ENCODE peak calls at places on chromosomes 7 and 10, in eight cellular contexts. One of them, this sample, is unnamed.

GRCh38 chr10:26378763-26379361 is 59.3 kb upstream of the APBB1IP start:
- DNase-seq in activated T-cell treated with anti-CD3 and anti-CD28 coated beads for 1 hour: no peak
- DNase-seq in AG09319: peak
- DNase-seq in HCT116: no peak
- DNase-seq in CD4-positive, alpha-beta T cell: no peak
- DNase-seq in NCI-H2171 treated with DMSO at 0.1 percent for 48 hours: no peak
- DNase-seq in KBM-7: no peak
- DNase-seq in GM19239: no peak
- DNase-seq in this sample: no peak

GRCh38 chr10:79084012-79084971 is 15.5 kb downstream of the ZMIZ1 start:
- DNase-seq in AG09319: peak
- DNase-seq in activated T-cell treated with anti-CD3 and anti-CD28 coated beads for 1 hour: no peak
- DNase-seq in CD4-positive, alpha-beta T cell: no peak
- DNase-seq in HCT116: no peak
- DNase-seq in GM19239: no peak
- DNase-seq in NCI-H2171 treated with DMSO at 0.1 percent for 48 hours: no peak
- DNase-seq in KBM-7: peak
- DNase-seq in this sample: peak

GRCh38 chr10:97428572-97428981 is 2.6 kb downstream of the PGAM1 start:
- DNase-seq in NCI-H2171 treated with DMSO at 0.1 percent for 48 hours: no peak
- DNase-seq in CD4-positive, alpha-beta T cell: peak
- DNase-seq in activated T-cell treated with anti-CD3 and anti-CD28 coated beads for 1 hour: peak
- DNase-seq in GM19239: no peak
- DNase-seq in KBM-7: peak
- DNase-seq in HCT116: no peak
- DNase-seq in AG09319: no peak
- DNase-seq in this sample: no peak

GRCh38 chr10:101959349-101959916 is 96.5 kb downstream of the ARMH3 start:
- DNase-seq in NCI-H2171 treated with DMSO at 0.1 percent for 48 hours: no peak
- DNase-seq in HCT116: no peak
- DNase-seq in AG09319: no peak
- DNase-seq in CD4-positive, alpha-beta T cell: no peak
- DNase-seq in activated T-cell treated with anti-CD3 and anti-CD28 coated beads for 1 hour: no peak
- DNase-seq in KBM-7: no peak
- DNase-seq in GM19239: no peak
- DNase-seq in this sample: no peak

GRCh38 chr10:72069751-72070501 is 18.4 kb downstream of the SPOCK2 start:
- DNase-seq in AG09319: no peak
- DNase-seq in activated T-cell treated with anti-CD3 and anti-CD28 coated beads for 1 hour: no peak
- DNase-seq in CD4-positive, alpha-beta T cell: no peak
- DNase-seq in GM19239: no peak
- DNase-seq in KBM-7: peak
- DNase-seq in NCI-H2171 treated with DMSO at 0.1 percent for 48 hours: peak
- DNase-seq in HCT116: no peak
- DNase-seq in this sample: no peak

GRCh38 chr10:126500866-126501265 is 112.6 kb upstream of the ADAM12 start:
- DNase-seq in GM19239: no peak
- DNase-seq in AG09319: peak
- DNase-seq in CD4-positive, alpha-beta T cell: no peak
- DNase-seq in activated T-cell treated with anti-CD3 and anti-CD28 coated beads for 1 hour: no peak
- DNase-seq in HCT116: no peak
- DNase-seq in KBM-7: no peak
- DNase-seq in NCI-H2171 treated with DMSO at 0.1 percent for 48 hours: no peak
- DNase-seq in this sample: no peak

GRCh38 chr10:97149065-97149680 is 36.6 kb downstream of the SLIT1 start:
- DNase-seq in AG09319: no peak
- DNase-seq in activated T-cell treated with anti-CD3 and anti-CD28 coated beads for 1 hour: no peak
- DNase-seq in HCT116: no peak
- DNase-seq in GM19239: no peak
- DNase-seq in KBM-7: no peak
- DNase-seq in NCI-H2171 treated with DMSO at 0.1 percent for 48 hours: peak
- DNase-seq in CD4-positive, alpha-beta T cell: no peak
- DNase-seq in this sample: no peak

GRCh38 chr7:628041-628763 is 98.3 kb upstream of the DNAAF5 start:
- DNase-seq in KBM-7: no peak
- DNase-seq in HCT116: no peak
- DNase-seq in NCI-H2171 treated with DMSO at 0.1 percent for 48 hours: no peak
- DNase-seq in AG09319: no peak
- DNase-seq in GM19239: no peak
- DNase-seq in CD4-positive, alpha-beta T cell: no peak
- DNase-seq in activated T-cell treated with anti-CD3 and anti-CD28 coated beads for 1 hour: no peak
- DNase-seq in this sample: no peak

GRCh38 chr10:44907576-44907975 is 3.6 kb upstream of the TMEM72 start:
- DNase-seq in NCI-H2171 treated with DMSO at 0.1 percent for 48 hours: no peak
- DNase-seq in AG09319: no peak
- DNase-seq in CD4-positive, alpha-beta T cell: no peak
- DNase-seq in HCT116: no peak
- DNase-seq in KBM-7: no peak
- DNase-seq in GM19239: no peak
- DNase-seq in activated T-cell treated with anti-CD3 and anti-CD28 coated beads for 1 hour: no peak
- DNase-seq in this sample: no peak

GRCh38 chr7:110759069-110759468 is 331.9 kb upstream of the LRRN3 start:
- DNase-seq in activated T-cell treated with anti-CD3 and anti-CD28 coated beads for 1 hour: no peak
- DNase-seq in GM19239: no peak
- DNase-seq in KBM-7: no peak
- DNase-seq in AG09319: no peak
- DNase-seq in HCT116: no peak
- DNase-seq in CD4-positive, alpha-beta T cell: no peak
- DNase-seq in NCI-H2171 treated with DMSO at 0.1 percent for 48 hours: peak
- DNase-seq in this sample: no peak

GRCh38 chr10:17025444-17026295 is 103.9 kb downstream of the CUBN start:
- DNase-seq in HCT116: peak
- DNase-seq in CD4-positive, alpha-beta T cell: peak
- DNase-seq in KBM-7: peak
- DNase-seq in activated T-cell treated with anti-CD3 and anti-CD28 coated beads for 1 hour: peak
- DNase-seq in AG09319: peak
- DNase-seq in NCI-H2171 treated with DMSO at 0.1 percent for 48 hours: no peak
- DNase-seq in GM19239: no peak
- DNase-seq in this sample: peak

GRCh38 chr10:86254526-86255174 is 111.9 kb downstream of the GRID1 start:
- DNase-seq in KBM-7: no peak
- DNase-seq in CD4-positive, alpha-beta T cell: no peak
- DNase-seq in AG09319: no peak
- DNase-seq in HCT116: peak
- DNase-seq in GM19239: no peak
- DNase-seq in activated T-cell treated with anti-CD3 and anti-CD28 coated beads for 1 hour: no peak
- DNase-seq in NCI-H2171 treated with DMSO at 0.1 percent for 48 hours: no peak
- DNase-seq in this sample: no peak

GRCh38 chr7:37028909-37029440 is 304.7 kb upstream of the AOAH start:
- DNase-seq in HCT116: peak
- DNase-seq in KBM-7: no peak
- DNase-seq in GM19239: no peak
- DNase-seq in activated T-cell treated with anti-CD3 and anti-CD28 coated beads for 1 hour: no peak
- DNase-seq in NCI-H2171 treated with DMSO at 0.1 percent for 48 hours: no peak
- DNase-seq in CD4-positive, alpha-beta T cell: no peak
- DNase-seq in AG09319: no peak
- DNase-seq in this sample: no peak

GRCh38 chr7:1083729-1084657 is 3.9 kb upstream of the GPER1 start:
- DNase-seq in KBM-7: no peak
- DNase-seq in AG09319: no peak
- DNase-seq in CD4-positive, alpha-beta T cell: no peak
- DNase-seq in GM19239: no peak
- DNase-seq in NCI-H2171 treated with DMSO at 0.1 percent for 48 hours: no peak
- DNase-seq in HCT116: no peak
- DNase-seq in activated T-cell treated with anti-CD3 and anti-CD28 coated beads for 1 hour: no peak
- DNase-seq in this sample: no peak

GRCh38 chr10:4807803-4808507 is 18.1 kb upstream of the AKR1E2 start:
- DNase-seq in AG09319: no peak
- DNase-seq in NCI-H2171 treated with DMSO at 0.1 percent for 48 hours: no peak
- DNase-seq in KBM-7: no peak
- DNase-seq in GM19239: no peak
- DNase-seq in activated T-cell treated with anti-CD3 and anti-CD28 coated beads for 1 hour: no peak
- DNase-seq in CD4-positive, alpha-beta T cell: no peak
- DNase-seq in HCT116: no peak
- DNase-seq in this sample: no peak

GRCh38 chr10:34523017-34523767 is 291.9 kb downstream of the PARD3 start:
- DNase-seq in HCT116: no peak
- DNase-seq in activated T-cell treated with anti-CD3 and anti-CD28 coated beads for 1 hour: no peak
- DNase-seq in CD4-positive, alpha-beta T cell: no peak
- DNase-seq in KBM-7: no peak
- DNase-seq in NCI-H2171 treated with DMSO at 0.1 percent for 48 hours: no peak
- DNase-seq in AG09319: no peak
- DNase-seq in GM19239: no peak
- DNase-seq in this sample: no peak

GRCh38 chr7:158431941-158432347 is 155.7 kb downstream of the PTPRN2 start:
- DNase-seq in CD4-positive, alpha-beta T cell: no peak
- DNase-seq in NCI-H2171 treated with DMSO at 0.1 percent for 48 hours: no peak
- DNase-seq in KBM-7: no peak
- DNase-seq in GM19239: no peak
- DNase-seq in AG09319: no peak
- DNase-seq in activated T-cell treated with anti-CD3 and anti-CD28 coated beads for 1 hour: no peak
- DNase-seq in HCT116: peak
- DNase-seq in this sample: peak

GRCh38 chr7:91098566-91098965 is 165.7 kb upstream of the FZD1 start:
- DNase-seq in AG09319: no peak
- DNase-seq in HCT116: no peak
- DNase-seq in activated T-cell treated with anti-CD3 and anti-CD28 coated beads for 1 hour: no peak
- DNase-seq in CD4-positive, alpha-beta T cell: no peak
- DNase-seq in GM19239: no peak
- DNase-seq in KBM-7: no peak
- DNase-seq in NCI-H2171 treated with DMSO at 0.1 percent for 48 hours: no peak
- DNase-seq in this sample: no peak

GRCh38 chr10:100155936-100156335 is 29.9 kb downstream of the ERLIN1 start:
- DNase-seq in AG09319: no peak
- DNase-seq in activated T-cell treated with anti-CD3 and anti-CD28 coated beads for 1 hour: no peak
- DNase-seq in HCT116: no peak
- DNase-seq in GM19239: no peak
- DNase-seq in CD4-positive, alpha-beta T cell: no peak
- DNase-seq in KBM-7: no peak
- DNase-seq in NCI-H2171 treated with DMSO at 0.1 percent for 48 hours: no peak
- DNase-seq in this sample: no peak

GRCh38 chr10:43409385-43410109 is 561 bp upstream of the HNRNPF start:
- DNase-seq in HCT116: no peak
- DNase-seq in AG09319: no peak
- DNase-seq in CD4-positive, alpha-beta T cell: peak
- DNase-seq in GM19239: no peak
- DNase-seq in NCI-H2171 treated with DMSO at 0.1 percent for 48 hours: no peak
- DNase-seq in KBM-7: no peak
- DNase-seq in activated T-cell treated with anti-CD3 and anti-CD28 coated beads for 1 hour: peak
- DNase-seq in this sample: no peak

GRCh38 chr10:133071801-133072595 is 15.7 kb upstream of the ADGRA1 start:
- DNase-seq in HCT116: no peak
- DNase-seq in CD4-positive, alpha-beta T cell: no peak
- DNase-seq in activated T-cell treated with anti-CD3 and anti-CD28 coated beads for 1 hour: no peak
- DNase-seq in GM19239: no peak
- DNase-seq in AG09319: no peak
- DNase-seq in NCI-H2171 treated with DMSO at 0.1 percent for 48 hours: no peak
- DNase-seq in KBM-7: no peak
- DNase-seq in this sample: no peak